ENCODE peak calls at places on chromosomes 16 and 17, in nine cellular contexts. N is psoas muscle, F is body of pancreas, D is lower lobe of right lung, X is A549, H is heart right ventricle, K is PC-3, A is heart left ventricle, I is testis. B is an unnamed sample. For H3K4me1, the result is how much of the 10 kb centered on the place peaks cover.

GRCh38 chr17:69451416-69452394 is 37.2 kb downstream of the MAP2K6 start:
- DNase-seq in I (no peak), F (no peak), N (no peak), H (no peak), X (no peak), A (no peak), D (no peak), K (no peak), B (no peak)

GRCh38 chr16:61435356-61435755 is 600.9 kb downstream of the CDH8 start:
- DNase-seq in D (no peak), I (no peak), X (no peak), F (no peak), A (no peak), K (peak), N (no peak), H (no peak), B (no peak)

GRCh38 chr16:65909310-65910050 is 457.0 kb upstream of the CDH5 start:
- DNase-seq in A (no peak), H (no peak), X (no peak), N (no peak), K (no peak), F (no peak), D (no peak), I (peak), B (no peak)

GRCh38 chr17:72095316-72095715 is 25.5 kb upstream of the SOX9 start:
- DNase-seq in I (no peak), K (no peak), D (no peak), H (no peak), X (no peak), N (no peak), A (no peak), F (no peak), B (no peak)

GRCh38 chr17:75619506-75620431 is 13.5 kb upstream of the SMIM5 start:
- DNase-seq in X (peak), D (no peak), N (no peak), H (no peak), F (peak), K (peak), I (no peak), A (no peak), B (no peak)

GRCh38 chr16:21666772-21667171 is 3.0 kb downstream of the OTOA start:
- DNase-seq in I (no peak), H (no peak), A (no peak), D (no peak), X (no peak), N (no peak), K (no peak), F (no peak), B (no peak)

GRCh38 chr17:33038740-33039139 is 47.1 kb downstream of the SPACA3 start:
- DNase-seq in H (peak), F (peak), A (peak), I (peak), K (peak), N (peak), X (peak), D (no peak), B (no peak)

GRCh38 chr17:50052241-50052788 is 3.6 kb upstream of the ITGA3 start:
- DNase-seq in H (no peak), D (no peak), X (no peak), A (no peak), F (no peak), K (peak), I (no peak), N (no peak), B (no peak)

GRCh38 chr16:78146807-78147206 is 47.4 kb downstream of the WWOX start:
- DNase-seq in X (no peak), I (no peak), A (no peak), N (no peak), H (no peak), F (no peak), K (no peak), D (no peak), B (no peak)

GRCh38 chr17:34622862-34623261 is 43.5 kb downstream of the TMEM132E start:
- DNase-seq in X (no peak), F (no peak), A (no peak), H (no peak), I (no peak), K (no peak), N (no peak), D (no peak), B (no peak)
- TF ChIP-seq CTCF in X (no peak), F (no peak), A (no peak), H (no peak), I (no peak), K (no peak), N (no peak), D (no peak), B (no peak)

GRCh38 chr16:30555848-30556473 is 2.2 kb downstream of the ZNF764 start:
- DNase-seq in F (no peak), X (no peak), D (no peak), A (no peak), K (no peak), N (peak), I (no peak), H (no peak), B (no peak)

GRCh38 chr16:30557397-30557949 is 701 bp downstream of the ZNF764 start:
- DNase-seq in X (no peak), D (no peak), F (no peak), H (no peak), I (peak), K (no peak), N (peak), A (no peak), B (no peak)

GRCh38 chr16:30553396-30553899 is 4.7 kb downstream of the ZNF764 start:
- DNase-seq in H (no peak), F (no peak), N (no peak), X (no peak), I (no peak), D (no peak), A (no peak), K (no peak), B (no peak)

GRCh38 chr16:30552956-30553355 is 5.2 kb downstream of the ZNF764 start:
- DNase-seq in F (no peak), X (no peak), A (no peak), K (no peak), I (no peak), H (no peak), D (no peak), N (no peak), B (no peak)

GRCh38 chr16:30554933-30555847 is 3.0 kb downstream of the ZNF764 start:
- DNase-seq in F (no peak), H (no peak), X (no peak), A (no peak), K (no peak), D (no peak), I (no peak), N (no peak), B (no peak)
- H3K27ac ChIP-seq in F (no peak), H (no peak), X (no peak), A (peak), K (no peak), D (no peak), I (no peak), N (peak), B (no peak)

GRCh38 chr17:18191967-18192366 is 8.3 kb downstream of the ALKBH5 start:
- DNase-seq in F (no peak), H (no peak), K (no peak), I (no peak), D (no peak), A (no peak), X (peak), N (no peak), B (no peak)

GRCh38 chr17:18191071-18191667 is 7.5 kb downstream of the ALKBH5 start:
- DNase-seq in D (no peak), K (no peak), A (peak), H (peak), I (no peak), F (peak), N (no peak), X (no peak), B (no peak)

GRCh38 chr17:18187226-18187625 is 3.6 kb downstream of the ALKBH5 start:
- DNase-seq in A (no peak), X (no peak), D (no peak), N (no peak), I (no peak), K (peak), H (no peak), F (no peak), B (no peak)

GRCh38 chr17:18187816-18188761 is 4.5 kb downstream of the ALKBH5 start:
- DNase-seq in N (peak), A (peak), H (peak), D (no peak), I (no peak), X (no peak), K (peak), F (no peak), B (no peak)

DNA sequence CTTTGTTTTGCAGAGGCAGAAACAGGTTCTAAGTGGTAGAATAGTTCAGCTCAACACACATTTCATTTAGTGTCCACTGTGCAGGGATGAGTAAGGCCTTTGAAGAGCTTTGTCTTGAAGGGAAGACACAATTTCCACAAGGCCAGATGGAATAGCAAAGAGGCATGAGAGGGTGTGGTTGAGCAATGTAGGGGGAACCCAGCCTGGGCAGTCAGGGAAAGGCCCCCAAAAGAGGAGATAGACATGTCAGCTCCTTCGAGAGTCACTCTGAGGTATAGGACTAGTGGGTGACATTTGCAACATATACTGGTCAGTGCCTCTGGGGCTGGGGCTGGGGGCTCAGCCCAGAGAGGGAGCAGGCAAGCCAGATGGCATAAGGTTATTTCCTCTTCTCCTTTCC is 7.0 kb downstream of the ALKBH5 start:
- DNase-seq in A (no peak), N (no peak), F (no peak), H (no peak), X (no peak), D (no peak), I (no peak), K (no peak), B (no peak)
- H3K4me1 ChIP-seq in A (half or more), N (half or more), F (half or more), H (half or more), X (half or more), D (half or more), I (under half), K (under half), B (half or more)

GRCh38 chr17:16158721-16159120 is 56.6 kb downstream of the NCOR1 start:
- DNase-seq in H (no peak), I (no peak), X (no peak), N (no peak), A (no peak), K (no peak), D (no peak), F (no peak), B (no peak)
- TF ChIP-seq CTCF in H (no peak), I (no peak), X (no peak), N (no peak), A (no peak), K (no peak), D (no peak), F (no peak), B (no peak)

GRCh38 chr16:396199-396598 is 800 bp upstream of the NME4 start:
- DNase-seq in H (no peak), I (no peak), N (no peak), K (no peak), F (no peak), D (no peak), X (no peak), A (no peak), B (no peak)
- H3K27ac ChIP-seq in H (peak), I (peak), N (peak), K (no peak), F (peak), D (no peak), X (peak), A (peak), B (peak)

GRCh38 chr17:82271401-82271800 is 2.1 kb downstream of the CSNK1D start:
- DNase-seq in D (no peak), X (no peak), K (no peak), H (no peak), A (no peak), F (no peak), I (no peak), N (no peak), B (no peak)
- H3K4me1 ChIP-seq in D (half or more), X (half or more), K (half or more), H (half or more), A (half or more), F (half or more), I (under half), N (half or more), B (half or more)

DNA sequence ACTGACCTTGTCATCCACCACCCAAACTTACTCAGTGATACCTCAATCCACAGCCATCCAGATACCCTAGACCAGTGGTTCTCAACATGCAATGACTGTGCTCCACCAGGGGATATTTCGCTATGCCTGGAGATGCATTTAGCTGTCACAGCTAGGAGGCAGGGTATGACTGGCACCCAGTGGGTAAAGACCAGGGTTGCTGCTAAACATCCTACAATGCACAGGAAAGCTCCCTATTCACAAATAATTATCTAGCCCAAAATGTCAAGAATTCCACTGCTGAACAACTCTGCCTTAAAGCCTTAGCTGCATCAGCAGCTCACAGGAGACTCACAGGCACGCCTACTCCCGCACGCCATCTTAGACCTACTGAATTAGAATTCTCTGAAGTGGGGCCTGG is 212.6 kb downstream of the GRIN2A start:
- DNase-seq in D (no peak), I (no peak), K (no peak), H (no peak), X (no peak), A (no peak), F (no peak), N (no peak), B (no peak)
- TF ChIP-seq CTCF in D (no peak), I (no peak), K (no peak), H (no peak), X (no peak), A (no peak), F (no peak), N (no peak), B (no peak)

GRCh38 chr16:56749806-56750491 is 20.0 kb downstream of the NUP93 start:
- DNase-seq in F (no peak), A (no peak), I (no peak), H (no peak), K (no peak), D (no peak), X (no peak), N (no peak), B (no peak)

GRCh38 chr16:56748826-56749225 is 18.9 kb downstream of the NUP93 start:
- DNase-seq in H (no peak), D (no peak), N (no peak), K (no peak), A (no peak), I (peak), F (no peak), X (no peak), B (no peak)

GRCh38 chr16:56755038-56755437 is 25.1 kb downstream of the NUP93 start:
- DNase-seq in I (no peak), K (no peak), F (no peak), A (no peak), H (no peak), X (no peak), D (no peak), N (no peak), B (no peak)

GRCh38 chr16:56758432-56758831 is 28.5 kb downstream of the NUP93 start:
- DNase-seq in D (no peak), N (no peak), A (no peak), K (no peak), F (no peak), X (no peak), I (no peak), H (no peak), B (no peak)

DNA sequence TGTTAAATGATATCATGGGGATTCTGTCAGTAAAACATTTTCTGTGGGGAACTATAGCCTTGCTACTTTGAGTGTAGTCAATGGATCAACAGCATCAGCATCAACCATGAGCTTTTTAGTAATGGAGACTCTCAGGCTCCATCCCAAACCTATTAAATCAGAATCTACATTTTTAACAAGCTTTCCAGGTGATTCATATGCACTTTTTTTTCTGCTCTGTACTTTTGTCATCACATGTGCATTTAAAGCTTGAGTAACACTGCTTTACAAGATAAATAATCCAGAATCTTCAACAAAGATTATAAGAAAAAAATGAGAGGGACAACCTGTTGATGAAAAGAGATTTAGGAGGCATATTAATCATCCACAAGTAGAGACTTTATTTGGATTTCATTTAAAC is 23.5 kb downstream of the NUP93 start:
- DNase-seq in K (peak), N (no peak), H (no peak), A (no peak), D (no peak), F (no peak), I (no peak), X (no peak), B (no peak)
- H3K27ac ChIP-seq in K (no peak), N (no peak), H (no peak), A (no peak), D (no peak), F (no peak), I (no peak), X (no peak), B (no peak)